ENCODE peak calls at places on chromosomes 13 and 19, in seven cellular contexts. A is cardiac muscle cell; D is right atrium auricular region; P is AML-193; T is stimulated activated CD4-positive, alpha-beta T cell treated with anti-CD3 and anti-CD28 coated beads, Interleukin-15, amount 100 ng/mL, for 1 hour; M is NCI-H1105 treated with DMSO at 0.1 percent for 48 hours; U is NCI-H69. E is an unnamed sample.
A peak's percentile ranks its signal among the peaks of the same experiment; 100 is the strongest.

GRCh38 chr19:41883463-41883820 is 458 bp downstream of the ARHGEF1 start:
- DNase-seq in D (no peak), P (no peak), T (no peak), M (no peak), U (no peak), A (no peak), E (no peak)

GRCh38 chr19:35042056-35042730 is 672 bp downstream of the HPN start:
- DNase-seq in P (no peak), D (no peak), T (no peak), A (no peak), M (no peak), U (no peak), E (no peak)

GRCh38 chr19:35214766-35215422 is 13.6 kb downstream of the FAM187B start:
- DNase-seq in D (no peak), U (no peak), M (no peak), A (no peak), T (no peak), P (no peak), E (no peak)

GRCh38 chr13:100491164-100491847 is 97.3 kb downstream of the GGACT start:
- DNase-seq in D (peak; percentile 72), M (no peak), T (no peak), P (peak; percentile 48), A (no peak), U (peak; percentile 60), E (no peak)

GRCh38 chr13:113652404-113653263 is 5.4 kb downstream of the ATP4B start:
- DNase-seq in T (no peak), A (no peak), M (no peak), U (no peak), P (no peak), D (no peak), E (no peak)

GRCh38 chr13:50129923-50130685 is 114.9 kb downstream of the KCNRG start:
- DNase-seq in D (no peak), A (peak; percentile 35), M (no peak), P (no peak), T (no peak), U (peak; percentile 66), E (no peak)

GRCh38 chr19:14418743-14419037 is 451 bp downstream of the DDX39A start:
- DNase-seq in D (no peak), U (peak; percentile 56), T (no peak), A (no peak), P (no peak), M (no peak), E (no peak)

GRCh38 chr19:31315621-31316011 is 33.6 kb downstream of the TSHZ3 start:
- DNase-seq in U (no peak), D (no peak), T (no peak), P (no peak), M (peak; percentile 43), A (no peak), E (no peak)

GRCh38 chr19:38543807-38544568 is 73.8 kb downstream of the MAP4K1 start:
- DNase-seq in T (no peak), P (no peak), U (peak; percentile 75), D (peak; percentile 78), A (peak; percentile 62), M (peak; percentile 42), E (no peak)

GRCh38 chr13:72643339-72643989 is 84.0 kb downstream of the MZT1 start:
- DNase-seq in T (no peak), P (peak; percentile 54), U (peak; percentile 49), D (no peak), A (peak; percentile 47), M (peak; percentile 7), E (no peak)

GRCh38 chr19:44512326-44513298 is 12.3 kb upstream of the ZNF180 start:
- DNase-seq in M (no peak), A (peak; percentile 20), D (no peak), P (peak; percentile 9), U (peak; percentile 57), T (no peak), E (no peak)

GRCh38 chr19:34639491-34640085 is 37.4 kb downstream of the SCGB2B2 start:
- DNase-seq in A (peak; percentile 58), T (no peak), P (peak; percentile 78), M (peak; percentile 68), D (no peak), U (peak; percentile 88), E (no peak)

GRCh38 chr13:75749407-75749806 is 113.3 kb downstream of the LMO7 start:
- DNase-seq in D (no peak), T (no peak), M (peak; percentile 63), U (peak; percentile 74), P (no peak), A (no peak), E (peak; percentile 35)

GRCh38 chr13:42549555-42549941 is 24.4 kb upstream of the TNFSF11 start:
- DNase-seq in M (no peak), P (no peak), U (no peak), T (no peak), A (no peak), D (no peak), E (no peak)

GRCh38 chr19:21694171-21694906 is 73.0 kb downstream of the ZNF100 start:
- DNase-seq in U (peak; percentile 20), P (no peak), M (no peak), A (no peak), T (no peak), D (no peak), E (no peak)

GRCh38 chr19:45553464-45553863 is 31.1 kb downstream of the OPA3 start:
- DNase-seq in T (no peak), U (no peak), P (no peak), D (no peak), M (no peak), A (peak; percentile 44), E (no peak)

GRCh38 chr13:109131698-109132257 is 502.4 kb downstream of the MYO16 start:
- DNase-seq in P (peak; percentile 51), D (no peak), A (peak; percentile 42), U (no peak), M (no peak), T (no peak), E (no peak)

GRCh38 chr13:42728507-42729180 is 52.7 kb upstream of the FAM216B start:
- DNase-seq in A (no peak), D (no peak), U (peak; percentile 26), P (no peak), M (no peak), T (no peak), E (no peak)

GRCh38 chr13:104837756-104838155 is 1697.7 kb downstream of the EFNB2 start:
- DNase-seq in P (peak; percentile 99), A (no peak), M (no peak), U (no peak), T (no peak), D (no peak), E (peak; percentile 42)

GRCh38 chr19:57872450-57872849 is 16.4 kb downstream of the ZNF814 start:
- DNase-seq in P (no peak), D (no peak), U (no peak), A (no peak), M (no peak), T (no peak), E (no peak)